ENCODE peak calls at places on chromosome 22, in ten cellular contexts. One of them, this sample, is unnamed.

GRCh38 chr22:17724678-17725464 is 49.4 kb downstream of the BID start:
- DNase-seq in kidney glomerular epithelial cell: no peak
- DNase-seq in GOT3: no peak
- DNase-seq in CD4-positive, CD25-positive, alpha-beta regulatory T cell: no peak
- DNase-seq in activated T-cell treated with anti-CD3 and anti-CD28 coated beads, Interleukin-2, amount 50 U/mL, for 24 hours: no peak
- DNase-seq in mammary epithelial cell: no peak
- DNase-seq in NCI-H510A: no peak
- DNase-seq in neural progenitor cell: no peak
- DNase-seq in upper lobe of right lung: no peak
- DNase-seq in NCI-H1694 treated with DMSO at 0.1 percent for 48 hours: no peak
- DNase-seq in this sample: no peak

GRCh38 chr22:45413368-45414211 is at the start of the genes RIBC2 and SMC1B:
- DNase-seq in kidney glomerular epithelial cell: peak; percentile 21
- DNase-seq in GOT3: peak; percentile 51
- DNase-seq in CD4-positive, CD25-positive, alpha-beta regulatory T cell: peak; percentile 69
- DNase-seq in activated T-cell treated with anti-CD3 and anti-CD28 coated beads, Interleukin-2, amount 50 U/mL, for 24 hours: peak; percentile 87
- DNase-seq in mammary epithelial cell: peak; percentile 32
- DNase-seq in NCI-H510A: peak; percentile 91
- DNase-seq in neural progenitor cell: peak; percentile 92
- DNase-seq in upper lobe of right lung: peak; percentile 88
- DNase-seq in NCI-H1694 treated with DMSO at 0.1 percent for 48 hours: peak; percentile 57
- DNase-seq in this sample: peak; percentile 89

GRCh38 chr22:46614070-46614931 is 5.9 kb upstream of the GRAMD4 start:
- DNase-seq in kidney glomerular epithelial cell: no peak
- DNase-seq in GOT3: no peak
- DNase-seq in CD4-positive, CD25-positive, alpha-beta regulatory T cell: peak; percentile 86
- DNase-seq in activated T-cell treated with anti-CD3 and anti-CD28 coated beads, Interleukin-2, amount 50 U/mL, for 24 hours: peak; percentile 70
- DNase-seq in mammary epithelial cell: no peak
- DNase-seq in NCI-H510A: no peak
- DNase-seq in neural progenitor cell: no peak
- DNase-seq in upper lobe of right lung: no peak
- DNase-seq in NCI-H1694 treated with DMSO at 0.1 percent for 48 hours: no peak
- DNase-seq in this sample: peak; percentile 98

GRCh38 chr22:28246392-28246791 is 327.3 kb upstream of the PITPNB start:
- DNase-seq in kidney glomerular epithelial cell: peak; percentile 66
- DNase-seq in GOT3: no peak
- DNase-seq in CD4-positive, CD25-positive, alpha-beta regulatory T cell: no peak
- DNase-seq in activated T-cell treated with anti-CD3 and anti-CD28 coated beads, Interleukin-2, amount 50 U/mL, for 24 hours: no peak
- DNase-seq in mammary epithelial cell: no peak
- DNase-seq in NCI-H510A: no peak
- DNase-seq in neural progenitor cell: no peak
- DNase-seq in upper lobe of right lung: no peak
- DNase-seq in NCI-H1694 treated with DMSO at 0.1 percent for 48 hours: no peak
- DNase-seq in this sample: no peak

GRCh38 chr22:41324818-41325528 is 23.6 kb downstream of the ZC3H7B start:
- DNase-seq in kidney glomerular epithelial cell: no peak
- DNase-seq in GOT3: no peak
- DNase-seq in CD4-positive, CD25-positive, alpha-beta regulatory T cell: no peak
- DNase-seq in activated T-cell treated with anti-CD3 and anti-CD28 coated beads, Interleukin-2, amount 50 U/mL, for 24 hours: no peak
- DNase-seq in mammary epithelial cell: no peak
- DNase-seq in NCI-H510A: no peak
- DNase-seq in neural progenitor cell: no peak
- DNase-seq in upper lobe of right lung: no peak
- DNase-seq in NCI-H1694 treated with DMSO at 0.1 percent for 48 hours: no peak
- DNase-seq in this sample: no peak

GRCh38 chr22:22156716-22157499 is 87.7 kb upstream of the VPREB1 start:
- DNase-seq in kidney glomerular epithelial cell: peak; percentile 56
- DNase-seq in GOT3: no peak
- DNase-seq in CD4-positive, CD25-positive, alpha-beta regulatory T cell: peak; percentile 50
- DNase-seq in activated T-cell treated with anti-CD3 and anti-CD28 coated beads, Interleukin-2, amount 50 U/mL, for 24 hours: peak; percentile 68
- DNase-seq in mammary epithelial cell: peak; percentile 43
- DNase-seq in NCI-H510A: peak; percentile 54
- DNase-seq in neural progenitor cell: peak; percentile 82
- DNase-seq in upper lobe of right lung: no peak
- DNase-seq in NCI-H1694 treated with DMSO at 0.1 percent for 48 hours: peak; percentile 76
- DNase-seq in this sample: peak; percentile 88

GRCh38 chr22:45271667-45272188 is 13.0 kb upstream of the UPK3A start:
- DNase-seq in kidney glomerular epithelial cell: no peak
- DNase-seq in GOT3: no peak
- DNase-seq in CD4-positive, CD25-positive, alpha-beta regulatory T cell: no peak
- DNase-seq in activated T-cell treated with anti-CD3 and anti-CD28 coated beads, Interleukin-2, amount 50 U/mL, for 24 hours: no peak
- DNase-seq in mammary epithelial cell: no peak
- DNase-seq in NCI-H510A: no peak
- DNase-seq in neural progenitor cell: no peak
- DNase-seq in upper lobe of right lung: no peak
- DNase-seq in NCI-H1694 treated with DMSO at 0.1 percent for 48 hours: no peak
- DNase-seq in this sample: no peak

GRCh38 chr22:37043828-37044538 is 7.6 kb upstream of the KCTD17 start:
- DNase-seq in kidney glomerular epithelial cell: peak; percentile 31
- DNase-seq in GOT3: no peak
- DNase-seq in CD4-positive, CD25-positive, alpha-beta regulatory T cell: peak; percentile 29
- DNase-seq in activated T-cell treated with anti-CD3 and anti-CD28 coated beads, Interleukin-2, amount 50 U/mL, for 24 hours: peak; percentile 58
- DNase-seq in mammary epithelial cell: peak; percentile 58
- DNase-seq in NCI-H510A: no peak
- DNase-seq in neural progenitor cell: peak; percentile 55
- DNase-seq in upper lobe of right lung: peak; percentile 90
- DNase-seq in NCI-H1694 treated with DMSO at 0.1 percent for 48 hours: peak; percentile 12
- DNase-seq in this sample: no peak

GRCh38 chr22:41822289-41823057 is 10.4 kb upstream of the SREBF2 start:
- DNase-seq in kidney glomerular epithelial cell: peak; percentile 79
- DNase-seq in GOT3: no peak
- DNase-seq in CD4-positive, CD25-positive, alpha-beta regulatory T cell: peak; percentile 77
- DNase-seq in activated T-cell treated with anti-CD3 and anti-CD28 coated beads, Interleukin-2, amount 50 U/mL, for 24 hours: peak; percentile 68
- DNase-seq in mammary epithelial cell: peak; percentile 86
- DNase-seq in NCI-H510A: no peak
- DNase-seq in neural progenitor cell: peak; percentile 35
- DNase-seq in upper lobe of right lung: no peak
- DNase-seq in NCI-H1694 treated with DMSO at 0.1 percent for 48 hours: peak; percentile 63
- DNase-seq in this sample: peak; percentile 71

GRCh38 chr22:44099696-44100095 is 75.6 kb downstream of the PARVB start:
- DNase-seq in kidney glomerular epithelial cell: no peak
- DNase-seq in GOT3: no peak
- DNase-seq in CD4-positive, CD25-positive, alpha-beta regulatory T cell: no peak
- DNase-seq in activated T-cell treated with anti-CD3 and anti-CD28 coated beads, Interleukin-2, amount 50 U/mL, for 24 hours: no peak
- DNase-seq in mammary epithelial cell: no peak
- DNase-seq in NCI-H510A: no peak
- DNase-seq in neural progenitor cell: no peak
- DNase-seq in upper lobe of right lung: no peak
- DNase-seq in NCI-H1694 treated with DMSO at 0.1 percent for 48 hours: no peak
- DNase-seq in this sample: no peak

GRCh38 chr22:26658671-26659478 is 1.5 kb downstream of the MIAT start:
- DNase-seq in kidney glomerular epithelial cell: peak; percentile 83
- DNase-seq in GOT3: peak; percentile 41
- DNase-seq in CD4-positive, CD25-positive, alpha-beta regulatory T cell: peak; percentile 48
- DNase-seq in activated T-cell treated with anti-CD3 and anti-CD28 coated beads, Interleukin-2, amount 50 U/mL, for 24 hours: peak; percentile 84
- DNase-seq in mammary epithelial cell: peak; percentile 92
- DNase-seq in NCI-H510A: peak; percentile 83
- DNase-seq in neural progenitor cell: peak; percentile 94
- DNase-seq in upper lobe of right lung: peak; percentile 63
- DNase-seq in NCI-H1694 treated with DMSO at 0.1 percent for 48 hours: peak; percentile 49
- DNase-seq in this sample: peak; percentile 84

GRCh38 chr22:23478175-23478574 is 101.9 kb downstream of the IGLL1 start:
- DNase-seq in kidney glomerular epithelial cell: peak; percentile 27
- DNase-seq in GOT3: no peak
- DNase-seq in CD4-positive, CD25-positive, alpha-beta regulatory T cell: no peak
- DNase-seq in activated T-cell treated with anti-CD3 and anti-CD28 coated beads, Interleukin-2, amount 50 U/mL, for 24 hours: no peak
- DNase-seq in mammary epithelial cell: peak; percentile 19
- DNase-seq in NCI-H510A: no peak
- DNase-seq in neural progenitor cell: no peak
- DNase-seq in upper lobe of right lung: no peak
- DNase-seq in NCI-H1694 treated with DMSO at 0.1 percent for 48 hours: no peak
- DNase-seq in this sample: peak; percentile 69

GRCh38 chr22:19656541-19657251 is 57.6 kb upstream of the SEPTIN5 start:
- DNase-seq in kidney glomerular epithelial cell: no peak
- DNase-seq in GOT3: no peak
- DNase-seq in CD4-positive, CD25-positive, alpha-beta regulatory T cell: no peak
- DNase-seq in activated T-cell treated with anti-CD3 and anti-CD28 coated beads, Interleukin-2, amount 50 U/mL, for 24 hours: no peak
- DNase-seq in mammary epithelial cell: no peak
- DNase-seq in NCI-H510A: no peak
- DNase-seq in neural progenitor cell: no peak
- DNase-seq in upper lobe of right lung: no peak
- DNase-seq in NCI-H1694 treated with DMSO at 0.1 percent for 48 hours: no peak
- DNase-seq in this sample: no peak

GRCh38 chr22:20428496-20429253 is 8.9 kb downstream of the SCARF2 start:
- DNase-seq in kidney glomerular epithelial cell: no peak
- DNase-seq in GOT3: no peak
- DNase-seq in CD4-positive, CD25-positive, alpha-beta regulatory T cell: no peak
- DNase-seq in activated T-cell treated with anti-CD3 and anti-CD28 coated beads, Interleukin-2, amount 50 U/mL, for 24 hours: peak; percentile 25
- DNase-seq in mammary epithelial cell: no peak
- DNase-seq in NCI-H510A: no peak
- DNase-seq in neural progenitor cell: no peak
- DNase-seq in upper lobe of right lung: no peak
- DNase-seq in NCI-H1694 treated with DMSO at 0.1 percent for 48 hours: no peak
- DNase-seq in this sample: no peak

GRCh38 chr22:46794491-46794890 is 32.0 kb downstream of the TBC1D22A start:
- DNase-seq in kidney glomerular epithelial cell: no peak
- DNase-seq in GOT3: no peak
- DNase-seq in CD4-positive, CD25-positive, alpha-beta regulatory T cell: no peak
- DNase-seq in activated T-cell treated with anti-CD3 and anti-CD28 coated beads, Interleukin-2, amount 50 U/mL, for 24 hours: no peak
- DNase-seq in mammary epithelial cell: no peak
- DNase-seq in NCI-H510A: no peak
- DNase-seq in neural progenitor cell: no peak
- DNase-seq in upper lobe of right lung: no peak
- DNase-seq in NCI-H1694 treated with DMSO at 0.1 percent for 48 hours: no peak
- DNase-seq in this sample: no peak

GRCh38 chr22:33328789-33329296 is 270.7 kb upstream of the SYN3 start:
- DNase-seq in kidney glomerular epithelial cell: peak; percentile 99
- DNase-seq in GOT3: no peak
- DNase-seq in CD4-positive, CD25-positive, alpha-beta regulatory T cell: no peak
- DNase-seq in activated T-cell treated with anti-CD3 and anti-CD28 coated beads, Interleukin-2, amount 50 U/mL, for 24 hours: no peak
- DNase-seq in mammary epithelial cell: peak; percentile 87
- DNase-seq in NCI-H510A: no peak
- DNase-seq in neural progenitor cell: no peak
- DNase-seq in upper lobe of right lung: no peak
- DNase-seq in NCI-H1694 treated with DMSO at 0.1 percent for 48 hours: no peak
- DNase-seq in this sample: no peak

GRCh38 chr22:42347281-42347824 is 76.9 kb upstream of the TCF20 start:
- DNase-seq in kidney glomerular epithelial cell: no peak
- DNase-seq in GOT3: no peak
- DNase-seq in CD4-positive, CD25-positive, alpha-beta regulatory T cell: no peak
- DNase-seq in activated T-cell treated with anti-CD3 and anti-CD28 coated beads, Interleukin-2, amount 50 U/mL, for 24 hours: no peak
- DNase-seq in mammary epithelial cell: no peak
- DNase-seq in NCI-H510A: no peak
- DNase-seq in neural progenitor cell: no peak
- DNase-seq in upper lobe of right lung: no peak
- DNase-seq in NCI-H1694 treated with DMSO at 0.1 percent for 48 hours: peak; percentile 97
- DNase-seq in this sample: peak; percentile 64

GRCh38 chr22:20151276-20151588 is 377 bp upstream of the CCDC188 start:
- DNase-seq in kidney glomerular epithelial cell: no peak
- DNase-seq in GOT3: no peak
- DNase-seq in CD4-positive, CD25-positive, alpha-beta regulatory T cell: no peak
- DNase-seq in activated T-cell treated with anti-CD3 and anti-CD28 coated beads, Interleukin-2, amount 50 U/mL, for 24 hours: no peak
- DNase-seq in mammary epithelial cell: no peak
- DNase-seq in NCI-H510A: no peak
- DNase-seq in neural progenitor cell: no peak
- DNase-seq in upper lobe of right lung: no peak
- DNase-seq in NCI-H1694 treated with DMSO at 0.1 percent for 48 hours: no peak
- DNase-seq in this sample: no peak

GRCh38 chr22:20550851-20551744 is 43.7 kb downstream of the MED15 start:
- DNase-seq in kidney glomerular epithelial cell: peak; percentile 45
- DNase-seq in GOT3: no peak
- DNase-seq in CD4-positive, CD25-positive, alpha-beta regulatory T cell: peak; percentile 74
- DNase-seq in activated T-cell treated with anti-CD3 and anti-CD28 coated beads, Interleukin-2, amount 50 U/mL, for 24 hours: peak; percentile 72
- DNase-seq in mammary epithelial cell: no peak
- DNase-seq in NCI-H510A: no peak
- DNase-seq in neural progenitor cell: peak; percentile 59
- DNase-seq in upper lobe of right lung: no peak
- DNase-seq in NCI-H1694 treated with DMSO at 0.1 percent for 48 hours: no peak
- DNase-seq in this sample: no peak

GRCh38 chr22:22706253-22706940 is 62.0 kb downstream of the GGTLC2 start:
- DNase-seq in kidney glomerular epithelial cell: no peak
- DNase-seq in GOT3: no peak
- DNase-seq in CD4-positive, CD25-positive, alpha-beta regulatory T cell: no peak
- DNase-seq in activated T-cell treated with anti-CD3 and anti-CD28 coated beads, Interleukin-2, amount 50 U/mL, for 24 hours: no peak
- DNase-seq in mammary epithelial cell: no peak
- DNase-seq in NCI-H510A: no peak
- DNase-seq in neural progenitor cell: no peak
- DNase-seq in upper lobe of right lung: no peak
- DNase-seq in NCI-H1694 treated with DMSO at 0.1 percent for 48 hours: no peak
- DNase-seq in this sample: no peak

GRCh38 chr22:48779211-48779643 is 1048.4 kb downstream of the BRD1 start:
- DNase-seq in kidney glomerular epithelial cell: no peak
- DNase-seq in GOT3: no peak
- DNase-seq in CD4-positive, CD25-positive, alpha-beta regulatory T cell: no peak
- DNase-seq in activated T-cell treated with anti-CD3 and anti-CD28 coated beads, Interleukin-2, amount 50 U/mL, for 24 hours: no peak
- DNase-seq in mammary epithelial cell: no peak
- DNase-seq in NCI-H510A: no peak
- DNase-seq in neural progenitor cell: no peak
- DNase-seq in upper lobe of right lung: no peak
- DNase-seq in NCI-H1694 treated with DMSO at 0.1 percent for 48 hours: no peak
- DNase-seq in this sample: no peak

This sample was measured in Jurkat, Clone E6-1.